ENCODE peak calls at places on chromosomes 13 and 19, in five cellular contexts. One of them, this sample, is unnamed.

GRCh38 chr13:28583661-28584091 is 75.3 kb upstream of the POMP start:
- DNase-seq in stimulated activated CD4-positive, alpha-beta T cell treated with anti-CD3 and anti-CD28 coated beads, TNF-alpha, amount 100 ng/mL, for 1 hour: no peak
- DNase-seq in GM23338: peak
- DNase-seq in keratinocyte: no peak
- DNase-seq in germinal center: no peak
- DNase-seq in this sample: no peak

GRCh38 chr19:40762754-40763153 is 11.8 kb downstream of the SNRPA start:
- DNase-seq in stimulated activated CD4-positive, alpha-beta T cell treated with anti-CD3 and anti-CD28 coated beads, TNF-alpha, amount 100 ng/mL, for 1 hour: no peak
- DNase-seq in germinal center: no peak
- DNase-seq in keratinocyte: no peak
- DNase-seq in GM23338: no peak
- DNase-seq in this sample: no peak

GRCh38 chr13:100825551-100825950 is 151.0 kb upstream of the TMTC4 start:
- DNase-seq in GM23338: no peak
- DNase-seq in stimulated activated CD4-positive, alpha-beta T cell treated with anti-CD3 and anti-CD28 coated beads, TNF-alpha, amount 100 ng/mL, for 1 hour: no peak
- DNase-seq in keratinocyte: no peak
- DNase-seq in germinal center: no peak
- DNase-seq in this sample: no peak

GRCh38 chr13:50277127-50277526 is 261.9 kb downstream of the KCNRG start:
- DNase-seq in germinal center: no peak
- DNase-seq in keratinocyte: no peak
- DNase-seq in GM23338: no peak
- DNase-seq in stimulated activated CD4-positive, alpha-beta T cell treated with anti-CD3 and anti-CD28 coated beads, TNF-alpha, amount 100 ng/mL, for 1 hour: no peak
- DNase-seq in this sample: no peak

GRCh38 chr19:12668937-12669271 is 2.3 kb downstream of the WDR83 start:
- DNase-seq in keratinocyte: peak
- DNase-seq in GM23338: peak
- DNase-seq in stimulated activated CD4-positive, alpha-beta T cell treated with anti-CD3 and anti-CD28 coated beads, TNF-alpha, amount 100 ng/mL, for 1 hour: peak
- DNase-seq in germinal center: peak
- DNase-seq in this sample: peak

GRCh38 chr13:49097374-49097773 is 121.7 kb downstream of the FNDC3A start:
- DNase-seq in stimulated activated CD4-positive, alpha-beta T cell treated with anti-CD3 and anti-CD28 coated beads, TNF-alpha, amount 100 ng/mL, for 1 hour: no peak
- DNase-seq in GM23338: no peak
- DNase-seq in keratinocyte: peak
- DNase-seq in germinal center: no peak
- DNase-seq in this sample: no peak

GRCh38 chr13:76556632-76557031 is 329.6 kb downstream of the KCTD12 start:
- DNase-seq in germinal center: no peak
- DNase-seq in GM23338: no peak
- DNase-seq in keratinocyte: no peak
- DNase-seq in stimulated activated CD4-positive, alpha-beta T cell treated with anti-CD3 and anti-CD28 coated beads, TNF-alpha, amount 100 ng/mL, for 1 hour: no peak
- DNase-seq in this sample: no peak

GRCh38 chr19:12720851-12721655 is 2.7 kb downstream of the TNPO2 start:
- DNase-seq in GM23338: peak
- DNase-seq in germinal center: no peak
- DNase-seq in keratinocyte: no peak
- DNase-seq in stimulated activated CD4-positive, alpha-beta T cell treated with anti-CD3 and anti-CD28 coated beads, TNF-alpha, amount 100 ng/mL, for 1 hour: no peak
- DNase-seq in this sample: no peak

GRCh38 chr13:113915012-113915763 is 51.3 kb upstream of the GAS6 start:
- DNase-seq in GM23338: no peak
- DNase-seq in stimulated activated CD4-positive, alpha-beta T cell treated with anti-CD3 and anti-CD28 coated beads, TNF-alpha, amount 100 ng/mL, for 1 hour: no peak
- DNase-seq in germinal center: no peak
- DNase-seq in keratinocyte: no peak
- DNase-seq in this sample: no peak

GRCh38 chr19:29704562-29705558 is 10.2 kb downstream of the C19orf12 start:
- DNase-seq in keratinocyte: no peak
- DNase-seq in GM23338: no peak
- DNase-seq in stimulated activated CD4-positive, alpha-beta T cell treated with anti-CD3 and anti-CD28 coated beads, TNF-alpha, amount 100 ng/mL, for 1 hour: no peak
- DNase-seq in germinal center: no peak
- DNase-seq in this sample: no peak

GRCh38 chr19:54035215-54036178 is 28.2 kb downstream of the VSTM1 start:
- DNase-seq in GM23338: peak
- DNase-seq in germinal center: no peak
- DNase-seq in stimulated activated CD4-positive, alpha-beta T cell treated with anti-CD3 and anti-CD28 coated beads, TNF-alpha, amount 100 ng/mL, for 1 hour: no peak
- DNase-seq in keratinocyte: no peak
- DNase-seq in this sample: no peak

GRCh38 chr19:33577947-33578346 is 43.8 kb upstream of the CHST8 start:
- DNase-seq in GM23338: no peak
- DNase-seq in stimulated activated CD4-positive, alpha-beta T cell treated with anti-CD3 and anti-CD28 coated beads, TNF-alpha, amount 100 ng/mL, for 1 hour: no peak
- DNase-seq in germinal center: no peak
- DNase-seq in keratinocyte: no peak
- DNase-seq in this sample: no peak

GRCh38 chr13:99383946-99384345 is 76.7 kb upstream of the GPR183 start:
- DNase-seq in GM23338: no peak
- DNase-seq in stimulated activated CD4-positive, alpha-beta T cell treated with anti-CD3 and anti-CD28 coated beads, TNF-alpha, amount 100 ng/mL, for 1 hour: no peak
- DNase-seq in germinal center: no peak
- DNase-seq in keratinocyte: no peak
- DNase-seq in this sample: no peak

GRCh38 chr19:48977061-48977460 is 12.0 kb downstream of the FTL start:
- DNase-seq in germinal center: no peak
- DNase-seq in GM23338: no peak
- DNase-seq in stimulated activated CD4-positive, alpha-beta T cell treated with anti-CD3 and anti-CD28 coated beads, TNF-alpha, amount 100 ng/mL, for 1 hour: no peak
- DNase-seq in keratinocyte: no peak
- DNase-seq in this sample: no peak

GRCh38 chr13:114108894-114109293 is 23.5 kb downstream of the RASA3 start:
- DNase-seq in GM23338: no peak
- DNase-seq in germinal center: no peak
- DNase-seq in keratinocyte: no peak
- DNase-seq in stimulated activated CD4-positive, alpha-beta T cell treated with anti-CD3 and anti-CD28 coated beads, TNF-alpha, amount 100 ng/mL, for 1 hour: no peak
- DNase-seq in this sample: no peak